ENCODE peak calls at places on chromosomes 1 and 21, in four cellular contexts. One of them, this sample, is unnamed.

GRCh38 chr1:248421384-248421783 is 18.5 kb downstream of the OR2T1 start:
- DNase-seq in cardiac fibroblast: peak; percentile 16
- DNase-seq in hypothalamus: no peak
- DNase-seq in activated gamma-delta T cell treated with Interleukin-2 at 50 U/mL for 16 hours: no peak
- DNase-seq in this sample: no peak

GRCh38 chr1:218499021-218499691 is 154.0 kb downstream of the TGFB2 start:
- DNase-seq in cardiac fibroblast: peak; percentile 88
- DNase-seq in hypothalamus: no peak
- DNase-seq in activated gamma-delta T cell treated with Interleukin-2 at 50 U/mL for 16 hours: no peak
- DNase-seq in this sample: no peak

GRCh38 chr21:42107881-42108553 is 36.9 kb downstream of the UMODL1 start:
- DNase-seq in cardiac fibroblast: peak; percentile 60
- DNase-seq in hypothalamus: peak; percentile 14
- DNase-seq in activated gamma-delta T cell treated with Interleukin-2 at 50 U/mL for 16 hours: peak; percentile 61
- DNase-seq in this sample: peak; percentile 78

GRCh38 chr1:160576430-160576829 is 2.9 kb downstream of the CD84 start:
- DNase-seq in cardiac fibroblast: no peak
- DNase-seq in hypothalamus: no peak
- DNase-seq in activated gamma-delta T cell treated with Interleukin-2 at 50 U/mL for 16 hours: peak; percentile 12
- DNase-seq in this sample: no peak

GRCh38 chr1:59126361-59126760 is 170.5 kb upstream of the FGGY start:
- DNase-seq in cardiac fibroblast: peak; percentile 40
- DNase-seq in hypothalamus: no peak
- DNase-seq in activated gamma-delta T cell treated with Interleukin-2 at 50 U/mL for 16 hours: no peak
- DNase-seq in this sample: no peak

GRCh38 chr1:204480515-204480914 is 14.1 kb downstream of the PIK3C2B start:
- DNase-seq in cardiac fibroblast: no peak
- DNase-seq in hypothalamus: no peak
- DNase-seq in activated gamma-delta T cell treated with Interleukin-2 at 50 U/mL for 16 hours: no peak
- DNase-seq in this sample: no peak

GRCh38 chr1:14415396-14415795 is 183.1 kb upstream of the KAZN start:
- DNase-seq in cardiac fibroblast: no peak
- DNase-seq in hypothalamus: no peak
- DNase-seq in activated gamma-delta T cell treated with Interleukin-2 at 50 U/mL for 16 hours: no peak
- DNase-seq in this sample: peak; percentile 67

GRCh38 chr1:28509705-28510349 is 4.0 kb downstream of the RCC1 start:
- DNase-seq in cardiac fibroblast: peak; percentile 57
- DNase-seq in hypothalamus: no peak
- DNase-seq in activated gamma-delta T cell treated with Interleukin-2 at 50 U/mL for 16 hours: no peak
- DNase-seq in this sample: no peak

GRCh38 chr1:228697209-228698016 is 37.9 kb upstream of the RHOU start:
- DNase-seq in cardiac fibroblast: peak; percentile 87
- DNase-seq in hypothalamus: no peak
- DNase-seq in activated gamma-delta T cell treated with Interleukin-2 at 50 U/mL for 16 hours: no peak
- DNase-seq in this sample: no peak

GRCh38 chr21:20971296-20971921 is 26.8 kb upstream of the NCAM2 start:
- DNase-seq in cardiac fibroblast: peak; percentile 71
- DNase-seq in hypothalamus: peak; percentile 30
- DNase-seq in activated gamma-delta T cell treated with Interleukin-2 at 50 U/mL for 16 hours: no peak
- DNase-seq in this sample: peak; percentile 31

GRCh38 chr1:233656032-233656620 is 42.2 kb downstream of the KCNK1 start:
- DNase-seq in cardiac fibroblast: no peak
- DNase-seq in hypothalamus: no peak
- DNase-seq in activated gamma-delta T cell treated with Interleukin-2 at 50 U/mL for 16 hours: no peak
- DNase-seq in this sample: no peak

GRCh38 chr1:230772457-230773395 is 25.5 kb downstream of the CAPN9 start:
- DNase-seq in cardiac fibroblast: peak; percentile 74
- DNase-seq in hypothalamus: peak; percentile 70
- DNase-seq in activated gamma-delta T cell treated with Interleukin-2 at 50 U/mL for 16 hours: no peak
- DNase-seq in this sample: peak; percentile 61

GRCh38 chr1:40059292-40059959 is 18.9 kb downstream of the CAP1 start:
- DNase-seq in cardiac fibroblast: peak; percentile 76
- DNase-seq in hypothalamus: no peak
- DNase-seq in activated gamma-delta T cell treated with Interleukin-2 at 50 U/mL for 16 hours: no peak
- DNase-seq in this sample: peak; percentile 44

GRCh38 chr21:37413553-37414291 is 47.1 kb downstream of the DYRK1A start:
- DNase-seq in cardiac fibroblast: no peak
- DNase-seq in hypothalamus: no peak
- DNase-seq in activated gamma-delta T cell treated with Interleukin-2 at 50 U/mL for 16 hours: no peak
- DNase-seq in this sample: no peak

GRCh38 chr1:165143437-165144065 is 213.0 kb downstream of the LMX1A start:
- DNase-seq in cardiac fibroblast: no peak
- DNase-seq in hypothalamus: no peak
- DNase-seq in activated gamma-delta T cell treated with Interleukin-2 at 50 U/mL for 16 hours: no peak
- DNase-seq in this sample: peak; percentile 18

GRCh38 chr1:198678301-198678836 is 39.5 kb downstream of the PTPRC start:
- DNase-seq in cardiac fibroblast: no peak
- DNase-seq in hypothalamus: no peak
- DNase-seq in activated gamma-delta T cell treated with Interleukin-2 at 50 U/mL for 16 hours: peak; percentile 40
- DNase-seq in this sample: no peak

GRCh38 chr1:29482991-29483390 is 246.7 kb downstream of the PTPRU start:
- DNase-seq in cardiac fibroblast: no peak
- DNase-seq in hypothalamus: no peak
- DNase-seq in activated gamma-delta T cell treated with Interleukin-2 at 50 U/mL for 16 hours: no peak
- DNase-seq in this sample: no peak

GRCh38 chr1:98340511-98340910 is 321.0 kb upstream of the SNX7 start:
- DNase-seq in cardiac fibroblast: peak; percentile 76
- DNase-seq in hypothalamus: no peak
- DNase-seq in activated gamma-delta T cell treated with Interleukin-2 at 50 U/mL for 16 hours: no peak
- DNase-seq in this sample: no peak

GRCh38 chr1:85278853-85279314 is 2.5 kb upstream of the BCL10 start:
- DNase-seq in cardiac fibroblast: peak; percentile 95
- DNase-seq in hypothalamus: no peak
- DNase-seq in activated gamma-delta T cell treated with Interleukin-2 at 50 U/mL for 16 hours: peak; percentile 20
- DNase-seq in this sample: no peak

GRCh38 chr1:65066379-65066765 is 81.6 kb upstream of the AK4 start:
- DNase-seq in cardiac fibroblast: peak; percentile 21
- DNase-seq in hypothalamus: peak; percentile 87
- DNase-seq in activated gamma-delta T cell treated with Interleukin-2 at 50 U/mL for 16 hours: no peak
- DNase-seq in this sample: no peak

GRCh38 chr1:227885135-227885647 is 62.5 kb downstream of the WNT9A start:
- DNase-seq in cardiac fibroblast: no peak
- DNase-seq in hypothalamus: no peak
- DNase-seq in activated gamma-delta T cell treated with Interleukin-2 at 50 U/mL for 16 hours: peak; percentile 54
- DNase-seq in this sample: no peak

GRCh38 chr1:43803646-43804045 is 96.3 kb downstream of the ST3GAL3 start:
- DNase-seq in cardiac fibroblast: no peak
- DNase-seq in hypothalamus: no peak
- DNase-seq in activated gamma-delta T cell treated with Interleukin-2 at 50 U/mL for 16 hours: no peak
- DNase-seq in this sample: no peak

GRCh38 chr1:25563330-25564215 is 20.2 kb downstream of the LDLRAP1 start:
- DNase-seq in cardiac fibroblast: no peak
- DNase-seq in hypothalamus: peak; percentile 83
- DNase-seq in activated gamma-delta T cell treated with Interleukin-2 at 50 U/mL for 16 hours: no peak
- DNase-seq in this sample: no peak

GRCh38 chr1:169858467-169858866 is 35.2 kb downstream of the SCYL3 start:
- DNase-seq in cardiac fibroblast: peak; percentile 34
- DNase-seq in hypothalamus: no peak
- DNase-seq in activated gamma-delta T cell treated with Interleukin-2 at 50 U/mL for 16 hours: no peak
- DNase-seq in this sample: no peak

GRCh38 chr1:156577512-156577911 is 2.0 kb upstream of the TTC24 start:
- DNase-seq in cardiac fibroblast: no peak
- DNase-seq in hypothalamus: no peak
- DNase-seq in activated gamma-delta T cell treated with Interleukin-2 at 50 U/mL for 16 hours: no peak
- DNase-seq in this sample: peak; percentile 39

GRCh38 chr1:35573198-35573775 is at the start of gene TFAP2E:
- DNase-seq in cardiac fibroblast: no peak
- DNase-seq in hypothalamus: peak; percentile 18
- DNase-seq in activated gamma-delta T cell treated with Interleukin-2 at 50 U/mL for 16 hours: no peak
- DNase-seq in this sample: peak; percentile 24

GRCh38 chr1:17661546-17662157 is 93.5 kb upstream of the ACTL8 start:
- DNase-seq in cardiac fibroblast: peak; percentile 68
- DNase-seq in hypothalamus: peak; percentile 70
- DNase-seq in activated gamma-delta T cell treated with Interleukin-2 at 50 U/mL for 16 hours: peak; percentile 26
- DNase-seq in this sample: peak; percentile 45

GRCh38 chr1:240399381-240399780 is 212.6 kb downstream of the GREM2 start:
- DNase-seq in cardiac fibroblast: peak; percentile 87
- DNase-seq in hypothalamus: no peak
- DNase-seq in activated gamma-delta T cell treated with Interleukin-2 at 50 U/mL for 16 hours: no peak
- DNase-seq in this sample: no peak

GRCh38 chr1:56797079-56797685 is 22.0 kb downstream of the FYB2 start:
- DNase-seq in cardiac fibroblast: no peak
- DNase-seq in hypothalamus: no peak
- DNase-seq in activated gamma-delta T cell treated with Interleukin-2 at 50 U/mL for 16 hours: no peak
- DNase-seq in this sample: no peak

GRCh38 chr1:76511226-76511625 is 356.1 kb upstream of the ST6GALNAC5 start:
- DNase-seq in cardiac fibroblast: no peak
- DNase-seq in hypothalamus: no peak
- DNase-seq in activated gamma-delta T cell treated with Interleukin-2 at 50 U/mL for 16 hours: no peak
- DNase-seq in this sample: peak; percentile 20

GRCh38 chr1:102191723-102192122 is 195.0 kb upstream of the OLFM3 start:
- DNase-seq in cardiac fibroblast: peak; percentile 21
- DNase-seq in hypothalamus: peak; percentile 1
- DNase-seq in activated gamma-delta T cell treated with Interleukin-2 at 50 U/mL for 16 hours: no peak
- DNase-seq in this sample: peak; percentile 0

GRCh38 chr1:227369102-227369760 is 50.9 kb upstream of the CDC42BPA start:
- DNase-seq in cardiac fibroblast: no peak
- DNase-seq in hypothalamus: no peak
- DNase-seq in activated gamma-delta T cell treated with Interleukin-2 at 50 U/mL for 16 hours: no peak
- DNase-seq in this sample: no peak